ENCODE peak calls at places on chromosome 11, in eight cellular contexts. One of them, this sample, is unnamed.

GRCh38 chr11:69156673-69157155 is 979 bp downstream of the SMIM38 start:
- DNase-seq in NB4: no peak
- DNase-seq in hepatocyte: peak
- DNase-seq in AG10803: peak
- DNase-seq in fibroblast of the aortic adventitia: peak
- DNase-seq in GM13976: peak
- DNase-seq in thoracic aorta: no peak
- DNase-seq in fibroblast of mammary gland: peak
- DNase-seq in this sample: no peak

GRCh38 chr11:112227002-112227401 is 774 bp downstream of the PTS start:
- DNase-seq in NB4: peak
- DNase-seq in hepatocyte: peak
- DNase-seq in AG10803: peak
- DNase-seq in fibroblast of the aortic adventitia: peak
- DNase-seq in GM13976: no peak
- DNase-seq in thoracic aorta: no peak
- DNase-seq in fibroblast of mammary gland: peak
- DNase-seq in this sample: no peak

GRCh38 chr11:2213890-2214526 is 42.4 kb upstream of the TH start:
- DNase-seq in NB4: no peak
- DNase-seq in hepatocyte: no peak
- DNase-seq in AG10803: no peak
- DNase-seq in fibroblast of the aortic adventitia: no peak
- DNase-seq in GM13976: peak
- DNase-seq in thoracic aorta: no peak
- DNase-seq in fibroblast of mammary gland: no peak
- DNase-seq in this sample: no peak

GRCh38 chr11:58575377-58576020 is at the start of gene LPXN:
- DNase-seq in NB4: peak
- DNase-seq in hepatocyte: no peak
- DNase-seq in AG10803: peak
- DNase-seq in fibroblast of the aortic adventitia: peak
- DNase-seq in GM13976: peak
- DNase-seq in thoracic aorta: no peak
- DNase-seq in fibroblast of mammary gland: peak
- DNase-seq in this sample: peak

GRCh38 chr11:2666828-2667570 is 32.8 kb downstream of the KCNQ1OT1 start:
- DNase-seq in NB4: peak
- DNase-seq in hepatocyte: no peak
- DNase-seq in AG10803: no peak
- DNase-seq in fibroblast of the aortic adventitia: no peak
- DNase-seq in GM13976: no peak
- DNase-seq in thoracic aorta: no peak
- DNase-seq in fibroblast of mammary gland: peak
- DNase-seq in this sample: no peak

GRCh38 chr11:10770626-10771254 is 19.7 kb downstream of the CTR9 start:
- DNase-seq in NB4: peak
- DNase-seq in hepatocyte: peak
- DNase-seq in AG10803: peak
- DNase-seq in fibroblast of the aortic adventitia: peak
- DNase-seq in GM13976: no peak
- DNase-seq in thoracic aorta: no peak
- DNase-seq in fibroblast of mammary gland: peak
- DNase-seq in this sample: no peak

GRCh38 chr11:128890543-128891409 is at the start of gene KCNJ5:
- DNase-seq in NB4: no peak
- DNase-seq in hepatocyte: peak
- DNase-seq in AG10803: peak
- DNase-seq in fibroblast of the aortic adventitia: peak
- DNase-seq in GM13976: no peak
- DNase-seq in thoracic aorta: no peak
- DNase-seq in fibroblast of mammary gland: no peak
- DNase-seq in this sample: no peak

GRCh38 chr11:46200537-46201281 is 76.8 kb upstream of the CREB3L1 start:
- DNase-seq in NB4: no peak
- DNase-seq in hepatocyte: no peak
- DNase-seq in AG10803: peak
- DNase-seq in fibroblast of the aortic adventitia: no peak
- DNase-seq in GM13976: no peak
- DNase-seq in thoracic aorta: no peak
- DNase-seq in fibroblast of mammary gland: peak
- DNase-seq in this sample: no peak

GRCh38 chr11:57180141-57180561 is 1.6 kb upstream of the LRRC55 start:
- DNase-seq in NB4: no peak
- DNase-seq in hepatocyte: no peak
- DNase-seq in AG10803: no peak
- DNase-seq in fibroblast of the aortic adventitia: no peak
- DNase-seq in GM13976: no peak
- DNase-seq in thoracic aorta: no peak
- DNase-seq in fibroblast of mammary gland: no peak
- DNase-seq in this sample: no peak

GRCh38 chr11:64649304-64649703 is 58.3 kb downstream of the SLC22A12 start:
- DNase-seq in NB4: peak
- DNase-seq in hepatocyte: peak
- DNase-seq in AG10803: no peak
- DNase-seq in fibroblast of the aortic adventitia: peak
- DNase-seq in GM13976: peak
- DNase-seq in thoracic aorta: no peak
- DNase-seq in fibroblast of mammary gland: peak
- DNase-seq in this sample: no peak

DNA sequence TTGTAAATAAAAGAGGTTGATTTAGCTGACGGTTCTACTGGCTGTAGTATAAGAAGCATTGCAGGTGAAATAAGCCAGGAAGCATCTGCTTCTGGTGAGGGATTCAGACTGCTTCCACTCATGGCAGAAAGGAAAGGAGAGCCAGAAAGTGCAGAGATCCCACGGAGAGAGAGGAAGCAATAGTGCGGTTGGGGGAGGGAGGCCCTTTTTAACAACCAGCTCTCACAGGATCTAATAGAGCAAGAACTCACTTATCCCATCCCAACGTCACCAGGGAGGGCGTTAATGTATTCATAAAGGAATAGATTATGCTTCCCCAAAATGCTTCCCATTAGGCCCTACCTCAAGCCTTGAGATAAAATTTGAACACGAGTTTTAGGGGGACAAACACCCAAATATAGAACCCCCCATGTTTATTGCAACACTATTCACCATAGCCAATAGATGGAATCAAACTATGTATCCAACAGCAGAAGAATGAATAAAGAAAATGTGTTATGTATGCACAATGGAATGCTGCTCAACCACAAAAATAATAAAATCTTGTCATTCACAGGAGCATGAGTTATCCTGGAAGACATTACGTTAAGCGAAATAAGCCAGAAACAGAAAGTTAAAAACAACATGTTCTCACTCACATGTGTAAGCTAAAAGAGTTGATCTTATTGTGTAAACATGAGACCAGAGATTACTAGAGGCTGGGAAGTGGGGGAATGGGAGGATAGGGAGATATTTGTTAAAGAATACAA is 908.3 kb upstream of the ANO3 start:
- DNase-seq in NB4: no peak
- DNase-seq in hepatocyte: no peak
- DNase-seq in AG10803: no peak
- DNase-seq in fibroblast of the aortic adventitia: peak
- DNase-seq in GM13976: no peak
- DNase-seq in thoracic aorta: no peak
- DNase-seq in fibroblast of mammary gland: peak
- DNase-seq in this sample: no peak
- TF ChIP-seq CTCF in NB4: no peak
- TF ChIP-seq CTCF in hepatocyte: no peak
- TF ChIP-seq CTCF in AG10803: no peak
- TF ChIP-seq CTCF in fibroblast of the aortic adventitia: no peak
- TF ChIP-seq CTCF in GM13976: no peak
- TF ChIP-seq CTCF in thoracic aorta: no peak
- TF ChIP-seq CTCF in fibroblast of mammary gland: no peak
- TF ChIP-seq CTCF in this sample: no peak

DNA sequence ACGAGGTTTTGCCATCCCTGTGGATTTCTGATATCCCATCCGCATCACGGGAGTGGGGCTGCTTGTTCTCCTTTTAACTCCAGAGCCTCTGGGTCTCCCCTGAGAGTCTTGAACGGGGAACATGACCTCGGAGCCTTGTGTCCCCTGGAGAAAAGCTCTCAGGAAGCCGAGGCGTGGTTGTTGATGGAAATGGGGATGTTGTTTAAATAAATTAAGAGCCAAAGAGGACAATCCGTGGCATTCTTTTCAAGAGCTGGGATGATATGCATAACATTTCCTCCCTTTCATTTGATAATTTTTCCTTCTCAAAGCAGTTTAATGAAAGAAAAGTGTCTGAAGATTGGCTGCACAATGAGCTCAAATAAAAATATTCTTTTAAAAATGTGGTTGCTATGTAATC is 14.2 kb downstream of the TSPAN18 start:
- DNase-seq in NB4: no peak
- DNase-seq in hepatocyte: no peak
- DNase-seq in AG10803: no peak
- DNase-seq in fibroblast of the aortic adventitia: no peak
- DNase-seq in GM13976: no peak
- DNase-seq in thoracic aorta: no peak
- DNase-seq in fibroblast of mammary gland: no peak
- DNase-seq in this sample: no peak
- TF ChIP-seq CTCF in NB4: no peak
- TF ChIP-seq CTCF in hepatocyte: no peak
- TF ChIP-seq CTCF in AG10803: no peak
- TF ChIP-seq CTCF in fibroblast of the aortic adventitia: no peak
- TF ChIP-seq CTCF in GM13976: no peak
- TF ChIP-seq CTCF in thoracic aorta: no peak
- TF ChIP-seq CTCF in fibroblast of mammary gland: no peak
- TF ChIP-seq CTCF in this sample: no peak

GRCh38 chr11:67483901-67484665 is 1.3 kb downstream of the AIP start:
- DNase-seq in NB4: peak
- DNase-seq in hepatocyte: no peak
- DNase-seq in AG10803: no peak
- DNase-seq in fibroblast of the aortic adventitia: no peak
- DNase-seq in GM13976: peak
- DNase-seq in thoracic aorta: no peak
- DNase-seq in fibroblast of mammary gland: no peak
- DNase-seq in this sample: peak

GRCh38 chr11:67484847-67485311 is 2.1 kb downstream of the AIP start:
- DNase-seq in NB4: peak
- DNase-seq in hepatocyte: no peak
- DNase-seq in AG10803: no peak
- DNase-seq in fibroblast of the aortic adventitia: no peak
- DNase-seq in GM13976: no peak
- DNase-seq in thoracic aorta: no peak
- DNase-seq in fibroblast of mammary gland: no peak
- DNase-seq in this sample: no peak

GRCh38 chr11:67482275-67482735 is 521 bp upstream of the AIP start:
- DNase-seq in NB4: no peak
- DNase-seq in hepatocyte: no peak
- DNase-seq in AG10803: no peak
- DNase-seq in fibroblast of the aortic adventitia: no peak
- DNase-seq in GM13976: no peak
- DNase-seq in thoracic aorta: no peak
- DNase-seq in fibroblast of mammary gland: no peak
- DNase-seq in this sample: no peak

GRCh38 chr11:67483498-67483798 is 622 bp downstream of the AIP start:
- DNase-seq in NB4: no peak
- DNase-seq in hepatocyte: no peak
- DNase-seq in AG10803: no peak
- DNase-seq in fibroblast of the aortic adventitia: no peak
- DNase-seq in GM13976: no peak
- DNase-seq in thoracic aorta: no peak
- DNase-seq in fibroblast of mammary gland: no peak
- DNase-seq in this sample: no peak

GRCh38 chr11:67482736-67483497 is at the start of gene AIP:
- DNase-seq in NB4: peak
- DNase-seq in hepatocyte: peak
- DNase-seq in AG10803: peak
- DNase-seq in fibroblast of the aortic adventitia: peak
- DNase-seq in GM13976: peak
- DNase-seq in thoracic aorta: peak
- DNase-seq in fibroblast of mammary gland: peak
- DNase-seq in this sample: peak
- TF ChIP-seq CTCF in NB4: no peak
- TF ChIP-seq CTCF in hepatocyte: no peak
- TF ChIP-seq CTCF in AG10803: peak
- TF ChIP-seq CTCF in fibroblast of the aortic adventitia: peak
- TF ChIP-seq CTCF in GM13976: peak
- TF ChIP-seq CTCF in thoracic aorta: no peak
- TF ChIP-seq CTCF in fibroblast of mammary gland: no peak
- TF ChIP-seq CTCF in this sample: peak

DNA sequence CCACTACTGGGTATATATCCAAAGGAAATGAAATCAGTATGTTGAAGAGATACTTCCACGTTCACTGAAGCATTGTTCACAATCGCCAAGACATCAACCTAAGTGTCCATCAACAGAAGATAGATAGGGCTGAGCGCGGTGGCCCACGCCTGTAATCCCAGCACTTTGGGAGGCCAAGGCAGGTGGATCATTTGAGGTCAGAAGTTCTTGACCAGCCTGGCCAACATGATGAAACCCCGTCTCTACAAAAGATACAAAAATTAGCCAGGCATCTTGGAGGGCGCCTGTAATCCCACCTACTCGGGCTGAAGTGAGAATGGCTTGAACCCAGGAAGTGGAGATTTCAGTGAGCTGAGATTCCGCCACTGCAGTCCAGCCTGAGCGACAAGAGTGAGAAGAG is 12.7 kb downstream of the EIF3F start:
- DNase-seq in NB4: no peak
- DNase-seq in hepatocyte: no peak
- DNase-seq in AG10803: no peak
- DNase-seq in fibroblast of the aortic adventitia: no peak
- DNase-seq in GM13976: no peak
- DNase-seq in thoracic aorta: no peak
- DNase-seq in fibroblast of mammary gland: no peak
- DNase-seq in this sample: no peak
- TF ChIP-seq CTCF in NB4: no peak
- TF ChIP-seq CTCF in hepatocyte: no peak
- TF ChIP-seq CTCF in AG10803: no peak
- TF ChIP-seq CTCF in fibroblast of the aortic adventitia: no peak
- TF ChIP-seq CTCF in GM13976: no peak
- TF ChIP-seq CTCF in thoracic aorta: no peak
- TF ChIP-seq CTCF in fibroblast of mammary gland: no peak
- TF ChIP-seq CTCF in this sample: no peak

DNA sequence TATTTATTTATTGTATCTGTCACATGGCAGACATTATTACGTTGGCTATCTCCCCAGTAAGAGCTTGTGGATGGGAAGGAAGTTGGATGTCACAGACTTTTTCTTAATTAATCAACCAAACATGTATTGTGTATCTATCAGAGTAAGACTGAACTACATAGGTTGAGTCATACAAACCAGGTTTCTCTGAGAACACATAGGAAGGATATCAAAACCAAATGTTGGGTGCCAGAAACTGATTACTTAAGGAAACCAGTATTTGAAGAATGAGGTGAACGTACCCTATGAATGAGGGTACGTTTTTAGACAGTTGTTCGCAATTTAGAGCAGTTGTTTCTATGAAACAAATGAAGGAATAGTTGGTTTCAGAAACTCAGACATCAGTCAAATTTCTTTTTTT is 136.4 kb downstream of the SLC17A6 start:
- DNase-seq in NB4: no peak
- DNase-seq in hepatocyte: no peak
- DNase-seq in AG10803: no peak
- DNase-seq in fibroblast of the aortic adventitia: no peak
- DNase-seq in GM13976: no peak
- DNase-seq in thoracic aorta: no peak
- DNase-seq in fibroblast of mammary gland: peak
- DNase-seq in this sample: no peak
- TF ChIP-seq CTCF in NB4: no peak
- TF ChIP-seq CTCF in hepatocyte: no peak
- TF ChIP-seq CTCF in AG10803: no peak
- TF ChIP-seq CTCF in fibroblast of the aortic adventitia: no peak
- TF ChIP-seq CTCF in GM13976: no peak
- TF ChIP-seq CTCF in thoracic aorta: no peak
- TF ChIP-seq CTCF in fibroblast of mammary gland: no peak
- TF ChIP-seq CTCF in this sample: no peak

This sample was measured in CD4-positive, alpha-beta T cell.